ENCODE peak calls at places on chromosomes 5 and 9, in six cellular contexts. R is HepG2, X is K562, A is endothelial cell of umbilical vein, O is A549, U is GM12878. K is an unnamed sample.

GRCh38 chr5:63697811-63698210 is 264.4 kb downstream of the HTR1A start:
- DNase-seq in X (no peak), O (no peak), R (no peak), A (no peak), U (no peak), K (no peak)

GRCh38 chr5:134503937-134504437 is 21.5 kb upstream of the JADE2 start:
- DNase-seq in U (no peak), A (no peak), O (no peak), X (no peak), R (peak), K (no peak)

GRCh38 chr9:109035684-109036423 is 22.6 kb upstream of the CTNNAL1 start:
- DNase-seq in O (peak), R (peak), U (no peak), X (no peak), A (peak), K (no peak)

GRCh38 chr5:179313849-179314521 is 31.3 kb downstream of the ADAMTS2 start:
- DNase-seq in X (no peak), U (no peak), R (no peak), A (no peak), O (no peak), K (no peak)

GRCh38 chr5:78404682-78405293 is 44.4 kb downstream of the SCAMP1 start:
- DNase-seq in U (peak), X (no peak), O (no peak), A (no peak), R (no peak), K (no peak)

GRCh38 chr5:157819502-157820125 is 39.3 kb downstream of the CLINT1 start:
- DNase-seq in A (peak), X (no peak), O (no peak), R (peak), U (no peak), K (no peak)

GRCh38 chr5:50445281-50445949 is 4.3 kb upstream of the EMB start:
- DNase-seq in R (no peak), A (no peak), X (no peak), O (no peak), U (peak), K (peak)

GRCh38 chr9:133944746-133945135 is 47.4 kb downstream of the VAV2 start:
- DNase-seq in U (no peak), A (peak), X (no peak), O (no peak), R (no peak), K (no peak)

GRCh38 chr5:16855475-16855874 is 80.6 kb downstream of the MYO10 start:
- DNase-seq in U (no peak), X (no peak), O (no peak), R (no peak), A (peak), K (no peak)

GRCh38 chr9:38355115-38355514 is 37.4 kb upstream of the ALDH1B1 start:
- DNase-seq in X (no peak), A (no peak), O (no peak), U (no peak), R (no peak), K (no peak)

GRCh38 chr5:81365541-81365940 is 28.4 kb downstream of the ACOT12 start:
- DNase-seq in A (no peak), X (no peak), O (no peak), R (no peak), U (no peak), K (no peak)

GRCh38 chr5:132264546-132265335 is 7.2 kb downstream of the PDLIM4 start:
- DNase-seq in R (no peak), O (no peak), X (no peak), A (no peak), U (no peak), K (no peak)
- TF ChIP-seq POLR2A in R (no peak), O (no peak), X (no peak), A (no peak), U (no peak), K (no peak)

GRCh38 chr9:18857334-18857733 is 175.7 kb downstream of the SAXO1 start:
- DNase-seq in O (no peak), R (no peak), U (no peak), A (peak), X (no peak), K (no peak)

GRCh38 chr9:18861599-18862546 is 171.1 kb downstream of the SAXO1 start:
- DNase-seq in R (no peak), X (no peak), U (no peak), O (no peak), A (peak), K (no peak)

GRCh38 chr9:18855636-18856035 is 177.4 kb downstream of the SAXO1 start:
- DNase-seq in U (no peak), A (no peak), O (no peak), X (no peak), R (no peak), K (no peak)

GRCh38 chr9:18857769-18858168 is 175.2 kb downstream of the SAXO1 start:
- DNase-seq in R (no peak), A (no peak), O (no peak), X (no peak), U (no peak), K (no peak)
- TF ChIP-seq MAX in R (no peak), A (no peak), O (no peak), X (no peak), U (no peak), K (no peak)

GRCh38 chr5:149434162-149435014 is 55.3 kb upstream of the IL17B start:
- DNase-seq in R (no peak), O (peak), U (no peak), A (peak), X (peak), K (peak)
- TF ChIP-seq MYC in R (peak), O (no peak), U (no peak), A (no peak), X (no peak), K (peak)

GRCh38 chr5:150449491-150450339 is at the start of gene RPS14:
- DNase-seq in A (peak), O (peak), X (peak), R (peak), U (peak), K (peak)
- TF ChIP-seq POLR2A in A (peak), O (peak), X (peak), R (peak), U (peak), K (peak)

DNA sequence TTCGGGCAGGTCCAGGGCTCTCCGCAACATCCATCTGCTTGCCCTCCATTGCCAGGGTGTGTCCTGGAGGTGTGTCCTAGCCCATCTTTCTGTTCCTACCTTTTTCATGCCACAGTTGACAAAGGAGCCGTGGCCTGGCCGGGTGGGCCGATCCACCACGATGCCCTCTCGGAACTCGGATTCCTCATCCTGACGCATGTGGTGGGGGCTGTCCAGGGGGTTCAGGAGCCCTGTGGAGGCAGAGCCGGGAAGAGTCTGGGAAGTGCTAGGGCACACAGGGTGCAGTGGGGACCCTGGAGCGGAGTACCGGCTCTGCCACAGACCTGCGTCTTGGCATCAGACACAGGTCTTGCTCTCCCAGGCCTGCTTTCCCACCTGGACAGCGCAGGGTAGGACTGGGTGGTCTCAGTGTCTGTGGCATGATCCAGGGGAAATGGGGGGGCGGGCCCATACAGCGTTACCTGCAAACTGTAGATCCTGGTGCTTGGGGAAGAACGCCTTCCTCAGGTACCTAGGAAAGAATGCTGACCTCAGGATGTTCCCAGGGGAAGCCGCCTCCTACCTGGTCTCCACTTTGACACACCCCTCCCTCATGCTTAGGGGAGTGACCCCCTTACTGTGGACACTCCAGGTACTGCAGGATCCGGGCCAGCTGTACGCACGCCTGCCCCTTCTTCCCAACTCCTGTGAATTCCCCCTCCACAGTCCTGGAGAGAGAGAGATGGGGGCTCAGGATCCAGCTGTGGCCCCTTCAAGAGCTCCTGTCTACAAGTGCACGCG is 3.5 kb downstream of the SPOUT1 start:
- DNase-seq in A (no peak), U (no peak), R (no peak), O (peak), X (no peak), K (no peak)
- TF ChIP-seq MAX in A (no peak), U (no peak), R (no peak), O (no peak), X (no peak), K (no peak)

GRCh38 chr5:10319202-10319851 is 11.6 kb upstream of the CMBL start:
- DNase-seq in O (no peak), R (peak), U (no peak), A (no peak), X (peak), K (no peak)
- TF ChIP-seq MYC in O (no peak), R (no peak), U (no peak), A (no peak), X (peak), K (no peak)

GRCh38 chr5:143569213-143569663 is 165.8 kb upstream of the NR3C1 start:
- DNase-seq in R (peak), X (no peak), A (no peak), O (no peak), U (no peak), K (no peak)
- TF ChIP-seq POLR2A in R (no peak), X (no peak), A (no peak), O (no peak), U (no peak), K (no peak)

GRCh38 chr9:137030528-137030927 is 1.4 kb downstream of the FUT7 start:
- DNase-seq in U (peak), O (no peak), A (no peak), X (no peak), R (no peak), K (peak)

GRCh38 chr9:137028281-137029057 is 432 bp upstream of the ABCA2 start:
- DNase-seq in U (no peak), O (peak), R (no peak), A (peak), X (peak), K (peak)

GRCh38 chr9:137030006-137030405 is 1.9 kb downstream of the FUT7 start:
- DNase-seq in A (no peak), X (no peak), O (no peak), R (no peak), U (no peak), K (peak)

GRCh38 chr9:137028013-137028280 is at the start of gene ABCA2:
- DNase-seq in O (no peak), A (no peak), U (no peak), R (no peak), X (no peak), K (no peak)

DNA sequence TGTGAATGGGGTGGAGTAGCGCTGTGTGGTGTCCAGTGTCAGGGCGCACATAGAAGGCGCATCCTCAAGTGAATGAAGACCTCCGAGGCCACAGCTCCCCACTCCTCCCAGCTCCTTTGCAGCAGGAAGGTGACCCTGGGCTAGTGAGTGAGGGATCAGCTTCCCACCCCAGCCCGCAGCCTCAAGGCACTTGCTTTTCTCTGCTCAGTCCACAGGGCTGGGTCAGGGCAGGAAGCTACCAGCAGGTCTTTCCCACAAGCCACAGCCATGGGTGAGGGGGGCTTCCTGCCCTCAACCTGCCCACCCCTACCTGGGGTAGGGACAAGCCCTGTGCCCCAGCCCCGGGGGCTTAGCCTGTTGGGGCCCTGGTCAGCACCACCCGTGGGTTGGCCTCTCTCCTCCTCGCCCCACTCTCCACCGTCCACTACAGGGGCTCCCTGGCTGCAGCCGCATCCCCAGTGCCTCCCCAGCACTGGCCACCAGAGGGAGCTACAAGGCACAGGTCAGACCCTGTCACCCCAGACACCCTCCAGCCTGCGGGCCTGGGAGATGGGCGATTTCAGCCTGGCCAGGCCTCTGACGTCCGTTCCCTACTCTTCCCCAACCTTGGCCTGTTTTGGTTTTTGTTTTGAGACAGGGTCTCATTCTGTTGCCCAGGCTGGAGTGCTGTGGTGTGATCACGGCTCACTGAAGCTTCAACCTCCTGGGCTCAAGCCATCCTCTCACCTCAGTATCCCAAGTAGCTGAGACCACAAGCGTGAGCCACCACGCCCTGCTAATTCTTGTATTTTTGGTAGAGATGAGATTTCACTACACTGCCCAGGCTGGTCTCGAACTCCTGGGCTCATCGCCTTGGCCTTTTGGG is 1.3 kb upstream of the ABCA2 start:
- DNase-seq in R (peak), O (peak), X (peak), U (no peak), A (peak), K (peak)
- TF ChIP-seq MAX in R (no peak), O (peak), X (no peak), U (no peak), A (no peak), K (no peak)

GRCh38 chr5:39156082-39156481 is 63.3 kb downstream of the FYB1 start:
- DNase-seq in X (no peak), O (no peak), A (no peak), R (no peak), U (no peak), K (no peak)
- TF ChIP-seq MYC in X (no peak), O (no peak), A (no peak), R (no peak), U (no peak), K (no peak)

DNA sequence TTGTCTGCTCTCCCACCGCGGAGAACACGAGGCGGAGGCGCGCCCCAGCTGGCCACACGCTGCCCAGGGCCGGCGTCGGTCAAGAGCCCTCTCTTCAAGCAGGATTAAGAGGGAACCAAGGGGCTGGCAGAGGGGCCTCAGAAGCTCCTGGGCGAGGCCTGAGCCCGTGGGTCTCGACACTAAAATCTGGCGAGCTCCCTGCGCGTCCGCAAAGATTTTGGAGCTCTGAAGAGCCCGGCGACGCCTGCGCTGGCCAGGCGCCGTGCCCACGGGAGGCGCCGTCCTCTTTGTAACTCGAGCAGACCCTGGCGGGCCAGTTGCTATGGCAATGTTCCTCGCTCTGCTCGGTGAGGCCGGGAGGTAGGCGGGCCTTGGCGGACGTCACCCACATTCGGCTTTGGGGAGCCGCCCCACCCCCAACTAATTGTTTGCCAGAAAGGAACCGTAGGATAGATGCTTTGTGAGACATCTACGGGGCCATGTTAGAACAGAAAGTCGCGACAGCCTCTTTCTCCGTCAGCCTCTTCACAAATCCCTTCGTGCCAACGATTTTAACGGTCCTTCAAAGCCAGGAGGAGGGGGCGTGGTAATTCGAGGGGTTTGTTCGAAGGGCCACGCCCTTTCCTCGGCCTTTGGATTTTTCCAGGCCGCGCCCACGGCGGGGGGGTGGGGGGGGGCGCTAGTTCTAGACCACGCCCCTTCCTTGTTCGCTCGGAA is 735 bp upstream of the CNOT8 start:
- DNase-seq in X (peak), A (peak), R (peak), U (peak), O (peak), K (peak)
- TF ChIP-seq POLR2A in X (peak), A (peak), R (peak), U (peak), O (peak), K (no peak)

K was measured in NB4.